ENCODE peak calls at places on chromosomes 4 and X, in seven cellular contexts. X is pulmonary artery endothelial cell, G is RWPE1, C is right cardiac atrium, L is NCI-H460, M is epithelial cell of esophagus, R is fibroblast of lung. P is an unnamed sample.

GRCh38 chrX:139187738-139188137 is 342.8 kb upstream of the F9 start:
- DNase-seq in X (no peak), G (no peak), C (no peak), M (peak; percentile 28), R (no peak), L (no peak), P (no peak)

GRCh38 chr4:36006226-36006625 is 238.1 kb downstream of the ARAP2 start:
- DNase-seq in C (no peak), M (peak; percentile 88), L (no peak), G (peak; percentile 58), X (no peak), R (peak; percentile 87), P (no peak)

GRCh38 chr4:3233391-3234071 is 15.4 kb upstream of the MSANTD1 start:
- DNase-seq in M (peak; percentile 29), C (no peak), G (peak; percentile 13), L (no peak), X (no peak), R (peak; percentile 16), P (no peak)

GRCh38 chr4:86089924-86090323 is 269.9 kb downstream of the MAPK10 start:
- DNase-seq in L (no peak), G (no peak), R (no peak), X (no peak), C (no peak), M (no peak), P (no peak)

GRCh38 chr4:89158884-89159503 is 47.7 kb downstream of the TIGD2 start:
- DNase-seq in L (peak; percentile 66), X (peak; percentile 5), M (peak; percentile 46), R (peak; percentile 36), C (no peak), G (peak; percentile 43), P (peak; percentile 60)

GRCh38 chrX:63718010-63718694 is 66.9 kb downstream of the ARHGEF9 start:
- DNase-seq in G (no peak), C (no peak), R (no peak), L (no peak), X (no peak), M (no peak), P (no peak)

GRCh38 chr4:25817059-25817681 is 45.6 kb downstream of the SEL1L3 start:
- DNase-seq in C (no peak), M (peak; percentile 71), R (peak; percentile 92), X (no peak), G (peak; percentile 15), L (no peak), P (no peak)

GRCh38 chrX:104324871-104325585 is 70.3 kb upstream of the ESX1 start:
- DNase-seq in G (no peak), R (peak; percentile 52), L (no peak), M (peak; percentile 73), X (no peak), C (no peak), P (no peak)

GRCh38 chr4:153451931-153452660 is 14.1 kb upstream of the TMEM131L start:
- DNase-seq in C (peak; percentile 85), X (no peak), L (no peak), M (no peak), G (no peak), R (no peak), P (no peak)

P was measured in DMS53.